ENCODE peak calls at places on chromosomes 5 and 9, in four cellular contexts. D is H1, W is HepG2, J is GM12878. G is an unnamed sample.

GRCh38 chr9:131666779-131667178 is 73.1 kb downstream of the RAPGEF1 start:
- DNase-seq in J (no peak), D (no peak), W (no peak), G (no peak)

GRCh38 chr5:160507181-160507811 is 85.6 kb downstream of the PTTG1 start:
- DNase-seq in W (no peak), D (no peak), J (no peak), G (no peak)

GRCh38 chr5:81971086-81971693 is 633 bp upstream of the ATG10 start:
- DNase-seq in D (no peak), W (peak; percentile 3), J (peak; percentile 19), G (no peak)

GRCh38 chr5:142756576-142756975 is 13.6 kb upstream of the ARHGAP26 start:
- DNase-seq in W (no peak), J (no peak), D (no peak), G (no peak)

GRCh38 chr9:99385814-99386279 is 163.8 kb downstream of the SEC61B start:
- DNase-seq in D (no peak), W (no peak), J (no peak), G (peak; percentile 14)

GRCh38 chr5:93294184-93294583 is 286.8 kb downstream of the NR2F1-AS1 start:
- DNase-seq in J (no peak), D (no peak), W (no peak), G (no peak)

GRCh38 chr5:79191457-79191856 is 44.5 kb upstream of the JMY start:
- DNase-seq in W (no peak), D (no peak), J (no peak), G (no peak)

GRCh38 chr5:105739732-105740131 is 1931.0 kb downstream of the EFNA5 start:
- DNase-seq in D (no peak), J (no peak), W (no peak), G (no peak)

GRCh38 chr9:125764198-125764597 is 17.0 kb downstream of the PBX3 start:
- DNase-seq in W (no peak), J (no peak), D (no peak), G (no peak)

GRCh38 chr9:125761685-125762084 is 14.5 kb downstream of the PBX3 start:
- DNase-seq in D (no peak), J (no peak), W (no peak), G (no peak)

GRCh38 chr9:125760537-125760936 is 13.4 kb downstream of the PBX3 start:
- DNase-seq in W (no peak), D (no peak), J (no peak), G (no peak)

GRCh38 chr9:125766468-125767221 is 19.5 kb downstream of the PBX3 start:
- DNase-seq in D (no peak), W (no peak), J (no peak), G (no peak)

DNA sequence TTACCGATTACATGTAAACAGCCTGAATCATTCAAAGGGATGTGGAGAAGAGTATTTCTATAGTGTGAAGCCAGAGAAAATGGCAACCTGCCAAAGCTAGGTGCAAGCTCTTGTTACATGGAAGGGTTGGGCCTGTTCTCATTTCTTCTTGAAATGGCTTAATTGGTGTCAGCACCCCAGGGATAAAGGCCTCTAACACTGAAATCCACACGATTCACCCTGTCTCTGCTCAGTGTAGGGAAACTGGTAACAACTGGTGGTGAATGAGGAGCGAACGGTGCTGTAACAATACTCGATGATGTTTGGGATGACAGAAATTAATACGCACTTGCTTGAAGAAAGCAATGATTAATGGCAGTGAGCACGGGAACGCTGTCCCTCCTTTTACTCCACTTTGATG is 16.2 kb downstream of the PBX3 start:
- DNase-seq in J (no peak), W (peak; percentile 20), D (no peak), G (peak; percentile 66)
- TF ChIP-seq SUZ12 in J (no peak), W (no peak), D (no peak), G (no peak)

GRCh38 chr9:136075881-136076678 is 19.0 kb downstream of the NACC2 start:
- DNase-seq in D (no peak), J (no peak), W (no peak), G (no peak)
- TF ChIP-seq SP1 in D (no peak), J (no peak), W (no peak), G (no peak)

GRCh38 chr5:103305829-103306228 is 47.3 kb downstream of the MACIR start:
- DNase-seq in D (no peak), W (no peak), J (no peak), G (no peak)
- TF ChIP-seq SUZ12 in D (no peak), W (no peak), J (no peak), G (no peak)

DNA sequence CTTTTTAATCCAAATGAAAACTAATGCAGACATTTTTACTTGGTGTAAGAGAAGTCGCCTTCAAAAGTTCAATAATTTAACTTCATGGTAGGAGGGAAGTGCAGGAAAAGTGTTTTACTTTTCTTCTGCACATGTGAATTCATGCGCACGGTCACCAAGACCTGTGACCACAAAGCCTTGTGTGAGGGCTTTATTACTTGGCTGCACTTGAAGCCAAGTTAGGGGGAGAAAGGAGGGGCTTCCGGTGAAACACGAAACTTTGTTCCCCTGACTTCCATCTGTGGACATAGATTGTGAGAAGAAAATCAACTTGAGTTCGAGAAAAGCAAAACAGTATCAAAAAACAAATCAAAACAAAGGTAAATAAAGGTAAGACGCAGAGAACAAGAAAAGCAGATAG is 239.9 kb downstream of the ROR2 start:
- DNase-seq in D (no peak), J (no peak), W (no peak), G (no peak)
- TF ChIP-seq SP1 in D (no peak), J (no peak), W (no peak), G (no peak)

GRCh38 chr9:38081356-38082108 is 12.5 kb upstream of the SHB start:
- DNase-seq in D (no peak), J (no peak), W (no peak), G (no peak)

GRCh38 chr9:38084556-38084880 is 15.5 kb upstream of the SHB start:
- DNase-seq in D (no peak), J (no peak), W (no peak), G (no peak)

GRCh38 chr9:38082456-38083287 is 13.6 kb upstream of the SHB start:
- DNase-seq in D (no peak), J (no peak), W (no peak), G (no peak)

GRCh38 chr9:38085308-38085707 is 16.3 kb upstream of the SHB start:
- DNase-seq in D (no peak), J (no peak), W (no peak), G (no peak)

GRCh38 chr9:38083858-38084555 is 15.0 kb upstream of the SHB start:
- DNase-seq in W (no peak), J (no peak), D (no peak), G (no peak)
- TF ChIP-seq SUZ12 in W (no peak), J (no peak), D (no peak), G (no peak)

DNA sequence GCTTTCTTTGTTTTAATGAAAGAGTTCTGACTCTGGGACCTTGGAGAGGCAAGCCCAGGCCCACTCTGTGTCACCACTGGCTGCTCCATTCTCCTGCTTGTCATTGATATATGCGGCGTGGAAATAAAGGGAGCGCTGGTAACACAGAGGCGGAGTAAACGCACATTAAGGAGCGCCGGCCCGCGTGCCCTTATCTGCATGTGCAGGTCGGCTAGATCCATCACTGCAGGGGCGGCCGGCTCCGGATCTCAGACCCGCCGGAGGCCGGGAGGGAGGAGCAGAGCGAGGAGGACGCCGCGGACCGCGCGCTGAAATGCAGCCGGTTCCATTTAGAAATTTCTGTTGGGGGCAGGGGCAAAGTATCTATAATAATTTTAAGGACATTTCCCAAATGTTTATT is 70.8 kb downstream of the MRPL36 start:
- DNase-seq in D (peak; percentile 28), W (no peak), J (no peak), G (no peak)
- TF ChIP-seq SP1 in D (no peak), W (no peak), J (no peak), G (no peak)

G was measured in HEK293T.